ENCODE peak calls at places on chromosomes 2 and 18, in nine cellular contexts. Y, D, G, R, T, A, B, F and I are unnamed samples.
A peak's percentile ranks its signal among the peaks of the same experiment; 100 is the strongest.

GRCh38 chr2:239721991-239722759 is 303.0 kb downstream of the NDUFA10 start:
- DNase-seq in T (no peak), F (no peak), D (no peak), B (no peak), A (no peak), G (no peak), Y (no peak), R (no peak), I (no peak)

GRCh38 chr18:5424903-5425302 is 118.9 kb downstream of the EPB41L3 start:
- DNase-seq in R (no peak), G (no peak), A (peak; percentile 15), T (no peak), B (no peak), D (peak; percentile 39), Y (no peak), F (no peak), I (no peak)

GRCh38 chr18:33316146-33316587 is 124.4 kb downstream of the CCDC178 start:
- DNase-seq in A (no peak), T (no peak), G (no peak), Y (no peak), F (no peak), D (no peak), R (no peak), B (no peak), I (no peak)

GRCh38 chr2:141109633-141110032 is 1021.2 kb downstream of the LRP1B start:
- DNase-seq in T (no peak), A (no peak), Y (no peak), R (no peak), F (no peak), B (no peak), D (no peak), G (no peak), I (no peak)

GRCh38 chr18:3261393-3262233 is at the start of gene MYL12B:
- DNase-seq in A (peak; percentile 87), R (peak; percentile 76), Y (peak; percentile 43), F (peak; percentile 83), G (peak; percentile 63), T (peak; percentile 83), D (no peak), B (no peak), I (peak; percentile 82)

GRCh38 chr2:192735467-192735866 is 540.7 kb upstream of the TMEFF2 start:
- DNase-seq in R (no peak), T (no peak), F (no peak), B (no peak), D (no peak), Y (no peak), A (no peak), G (no peak), I (no peak)

GRCh38 chr2:216810399-216811160 is 49.3 kb downstream of the TNP1 start:
- DNase-seq in Y (no peak), T (no peak), A (no peak), B (no peak), R (no peak), G (no peak), D (no peak), F (no peak), I (no peak)

GRCh38 chr18:53991202-53991601 is 233.3 kb downstream of the MBD2 start:
- DNase-seq in A (no peak), Y (peak; percentile 0), F (no peak), G (no peak), B (peak; percentile 4), R (no peak), D (peak; percentile 88), T (no peak), I (no peak)

GRCh38 chr2:171403181-171403580 is 30.6 kb downstream of the METTL8 start:
- DNase-seq in B (no peak), R (no peak), G (no peak), D (peak; percentile 60), T (no peak), A (no peak), Y (no peak), F (no peak), I (no peak)

GRCh38 chr2:132374551-132374950 is 42.1 kb upstream of the GPR39 start:
- DNase-seq in Y (no peak), A (no peak), T (no peak), D (no peak), F (no peak), R (no peak), B (no peak), G (no peak), I (no peak)

GRCh38 chr2:214126135-214126534 is 284.7 kb upstream of the VWC2L start:
- DNase-seq in Y (no peak), F (no peak), B (no peak), G (no peak), A (no peak), D (peak; percentile 1), R (no peak), T (no peak), I (no peak)

GRCh38 chr2:117631546-117631945 is 182.9 kb upstream of the DDX18 start:
- DNase-seq in Y (no peak), T (no peak), R (no peak), G (no peak), A (no peak), B (no peak), D (no peak), F (no peak), I (no peak)

GRCh38 chr2:235937526-235937925 is 230.7 kb downstream of the GBX2 start:
- DNase-seq in Y (no peak), R (no peak), T (no peak), D (no peak), G (no peak), A (no peak), B (no peak), F (no peak), I (no peak)

GRCh38 chr18:79771446-79772107 is 26.2 kb upstream of the KCNG2 start:
- DNase-seq in D (no peak), T (no peak), G (no peak), R (no peak), Y (no peak), A (no peak), B (no peak), F (peak; percentile 10), I (no peak)

GRCh38 chr2:218125095-218125494 is 733 bp upstream of the CXCR2 start:
- DNase-seq in G (no peak), T (no peak), R (no peak), B (no peak), F (no peak), A (no peak), D (no peak), Y (no peak), I (no peak)

GRCh38 chr2:204972606-204973336 is 427.5 kb downstream of the PARD3B start:
- DNase-seq in D (no peak), G (no peak), B (no peak), T (no peak), F (no peak), A (no peak), Y (no peak), R (no peak), I (no peak)

GRCh38 chr18:79987566-79987965 is 797 bp downstream of the TXNL4A start:
- DNase-seq in B (no peak), G (no peak), F (no peak), A (no peak), Y (no peak), T (no peak), R (no peak), D (no peak), I (no peak)

GRCh38 chr18:76252880-76253279 is 242.2 kb downstream of the ZNF516 start:
- DNase-seq in A (no peak), F (no peak), R (no peak), D (no peak), B (no peak), T (no peak), Y (no peak), G (no peak), I (no peak)
- TF ChIP-seq CTCF in A (peak; percentile 22), F (peak; percentile 56), R (no peak), D (peak; percentile 51), B (peak; percentile 22), T (no peak), Y (no peak), G (peak; percentile 40), I (peak; percentile 36)

DNA sequence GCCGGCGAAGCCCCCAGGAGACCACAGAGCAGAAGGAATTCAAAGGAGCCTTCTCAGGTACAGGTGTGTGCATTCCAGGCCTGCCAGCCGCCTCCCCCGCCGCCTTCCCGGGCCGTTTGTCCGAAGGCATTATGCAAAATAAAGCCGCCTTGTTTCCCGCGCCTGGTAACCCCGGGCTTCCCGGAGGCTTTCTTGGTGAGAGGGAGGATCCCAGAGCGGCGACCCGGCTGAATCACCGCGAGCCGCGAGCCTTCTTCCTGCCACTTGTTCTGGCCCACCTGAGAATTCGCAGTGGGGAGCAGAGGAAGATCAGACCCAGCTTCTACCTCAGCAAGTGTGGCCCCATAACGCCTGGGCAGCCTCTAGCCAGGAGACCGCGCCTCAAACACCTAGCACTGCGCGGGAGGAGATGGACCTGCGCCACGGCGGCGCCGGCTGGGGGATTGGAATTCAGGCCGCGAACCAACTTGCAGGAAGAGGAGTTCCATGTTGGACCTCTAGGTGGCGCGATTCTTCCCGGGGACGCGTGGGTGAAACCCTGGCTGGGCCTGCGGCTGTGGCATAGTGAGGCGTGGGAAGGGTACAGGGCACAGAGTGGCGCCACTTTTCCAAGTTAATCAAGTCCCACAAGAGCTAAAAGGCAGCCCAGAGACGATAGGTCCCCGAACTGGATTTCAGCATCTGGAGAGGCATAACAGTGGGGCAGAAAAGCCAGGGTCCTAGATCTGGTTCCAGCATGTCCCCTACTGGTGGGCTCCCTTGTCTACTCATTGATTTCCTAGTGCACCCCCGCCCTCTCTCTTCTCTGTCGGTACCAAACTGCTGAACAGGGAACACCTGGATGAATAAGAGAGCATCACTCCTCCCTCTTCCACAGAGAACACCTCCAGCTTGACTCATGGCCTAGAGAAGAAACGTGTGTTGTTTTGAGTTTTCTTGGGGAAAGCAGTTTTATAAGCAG is 101.6 kb downstream of the FOXI3 start:
- DNase-seq in B (no peak), R (peak; percentile 75), A (peak; percentile 65), F (peak; percentile 86), Y (peak; percentile 52), G (peak; percentile 28), T (peak; percentile 77), D (peak; percentile 16), I (no peak)
- TF ChIP-seq CTCF in B (peak; percentile 59), R (peak; percentile 63), A (peak; percentile 81), F (peak; percentile 93), Y (peak; percentile 65), G (peak; percentile 42), T (peak; percentile 50), D (peak; percentile 62), I (peak; percentile 54)

GRCh38 chr2:12715878-12716249 is 872 bp upstream of the TRIB2 start:
- DNase-seq in T (peak; percentile 48), Y (peak; percentile 45), D (peak; percentile 70), G (peak; percentile 83), A (peak; percentile 72), F (peak; percentile 73), B (no peak), R (peak; percentile 85), I (no peak)
- TF ChIP-seq CTCF in T (peak; percentile 52), Y (peak; percentile 38), D (peak; percentile 83), G (peak; percentile 84), A (peak; percentile 66), F (peak; percentile 45), B (peak; percentile 59), R (peak; percentile 61), I (peak; percentile 67)

DNA sequence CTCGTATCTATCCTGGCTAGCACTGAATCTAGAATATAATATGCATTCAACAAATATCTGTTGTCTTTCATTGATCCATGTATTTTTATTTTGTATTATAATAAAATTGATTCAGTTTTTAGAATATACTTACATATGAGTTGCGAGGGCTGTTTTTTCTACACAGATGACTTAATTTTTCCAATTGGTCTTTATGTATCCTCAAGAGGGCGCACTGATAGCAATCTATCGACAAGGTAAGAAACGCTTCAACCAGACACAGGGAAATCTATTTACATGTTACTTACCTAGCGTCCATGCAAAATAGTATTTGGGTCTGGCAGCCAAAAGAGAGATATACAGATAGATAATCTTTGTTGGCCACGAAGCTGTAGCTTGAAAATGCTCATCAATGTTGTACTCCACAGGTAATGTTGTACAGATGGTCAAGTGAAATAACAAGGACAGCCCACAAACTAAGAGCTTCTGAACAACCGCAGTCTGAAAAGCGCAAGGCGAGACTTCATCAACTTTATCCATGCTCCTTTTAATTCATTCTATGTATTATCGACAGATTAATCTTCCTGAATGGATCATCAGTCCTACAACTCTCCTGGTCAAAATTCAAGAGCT is 35.5 kb upstream of the KIDINS220 start:
- DNase-seq in A (peak; percentile 52), D (peak; percentile 37), B (peak; percentile 24), F (no peak), Y (peak; percentile 61), R (no peak), G (no peak), T (peak; percentile 46), I (no peak)
- TF ChIP-seq CTCF in A (peak; percentile 63), D (peak; percentile 57), B (peak; percentile 61), F (no peak), Y (peak; percentile 93), R (peak; percentile 9), G (peak; percentile 68), T (peak; percentile 37), I (peak; percentile 66)